ENCODE peak calls at places on chromosomes 16 and 17, in seven cellular contexts. One of them, this sample, is unnamed.

GRCh38 chr16:29779474-29779873 is 1.4 kb downstream of the ZG16 start:
- DNase-seq in body of pancreas: no peak
- DNase-seq in lower leg skin: no peak
- DNase-seq in A549: peak
- DNase-seq in gastrocnemius medialis: no peak
- DNase-seq in transverse colon: no peak
- DNase-seq in NB4: no peak
- DNase-seq in this sample: no peak

GRCh38 chr16:23754594-23755483 is at the start of gene CHP2:
- DNase-seq in gastrocnemius medialis: no peak
- DNase-seq in NB4: no peak
- DNase-seq in A549: no peak
- DNase-seq in body of pancreas: peak
- DNase-seq in transverse colon: peak
- DNase-seq in lower leg skin: peak
- DNase-seq in this sample: no peak

GRCh38 chr16:64317601-64318000 is 804.3 kb downstream of the CDH11 start:
- DNase-seq in lower leg skin: no peak
- DNase-seq in A549: no peak
- DNase-seq in gastrocnemius medialis: no peak
- DNase-seq in transverse colon: no peak
- DNase-seq in body of pancreas: no peak
- DNase-seq in NB4: no peak
- DNase-seq in this sample: no peak

GRCh38 chr16:88539652-88540345 is 30.4 kb upstream of the ZC3H18 start:
- DNase-seq in NB4: no peak
- DNase-seq in transverse colon: no peak
- DNase-seq in body of pancreas: no peak
- DNase-seq in A549: no peak
- DNase-seq in gastrocnemius medialis: no peak
- DNase-seq in lower leg skin: no peak
- DNase-seq in this sample: no peak

GRCh38 chr16:66858740-66859396 is 14.7 kb downstream of the CA7 start:
- DNase-seq in lower leg skin: no peak
- DNase-seq in NB4: no peak
- DNase-seq in gastrocnemius medialis: peak
- DNase-seq in A549: no peak
- DNase-seq in body of pancreas: peak
- DNase-seq in transverse colon: no peak
- DNase-seq in this sample: no peak

GRCh38 chr17:45394913-45395568 is 37.6 kb downstream of the ARHGAP27 start:
- DNase-seq in NB4: peak
- DNase-seq in lower leg skin: peak
- DNase-seq in body of pancreas: peak
- DNase-seq in gastrocnemius medialis: peak
- DNase-seq in A549: peak
- DNase-seq in transverse colon: peak
- DNase-seq in this sample: peak

GRCh38 chr16:75193730-75194444 is 13.1 kb downstream of the CTRB2 start:
- DNase-seq in lower leg skin: peak
- DNase-seq in transverse colon: no peak
- DNase-seq in body of pancreas: no peak
- DNase-seq in NB4: no peak
- DNase-seq in A549: no peak
- DNase-seq in gastrocnemius medialis: no peak
- DNase-seq in this sample: no peak

GRCh38 chr16:72794319-72794718 is 253.6 kb downstream of the ZFHX3 start:
- DNase-seq in gastrocnemius medialis: no peak
- DNase-seq in NB4: no peak
- DNase-seq in A549: no peak
- DNase-seq in body of pancreas: no peak
- DNase-seq in lower leg skin: no peak
- DNase-seq in transverse colon: no peak
- DNase-seq in this sample: no peak

GRCh38 chr17:55366020-55366481 is 55.6 kb downstream of the MMD start:
- DNase-seq in gastrocnemius medialis: no peak
- DNase-seq in transverse colon: no peak
- DNase-seq in body of pancreas: no peak
- DNase-seq in lower leg skin: no peak
- DNase-seq in A549: no peak
- DNase-seq in NB4: no peak
- DNase-seq in this sample: no peak

GRCh38 chr16:67104845-67105244 is 4.9 kb upstream of the PHAF1 start:
- DNase-seq in transverse colon: peak
- DNase-seq in lower leg skin: no peak
- DNase-seq in A549: no peak
- DNase-seq in body of pancreas: peak
- DNase-seq in NB4: no peak
- DNase-seq in gastrocnemius medialis: no peak
- DNase-seq in this sample: no peak

GRCh38 chr17:74856113-74856512 is 3.6 kb downstream of the GRIN2C start:
- DNase-seq in transverse colon: no peak
- DNase-seq in NB4: no peak
- DNase-seq in gastrocnemius medialis: no peak
- DNase-seq in lower leg skin: no peak
- DNase-seq in A549: no peak
- DNase-seq in body of pancreas: no peak
- DNase-seq in this sample: no peak

GRCh38 chr17:14336418-14336817 is 35.5 kb downstream of the HS3ST3B1 start:
- DNase-seq in body of pancreas: no peak
- DNase-seq in lower leg skin: peak
- DNase-seq in NB4: no peak
- DNase-seq in gastrocnemius medialis: no peak
- DNase-seq in transverse colon: no peak
- DNase-seq in A549: no peak
- DNase-seq in this sample: no peak

GRCh38 chr16:10923650-10924214 is 18.5 kb downstream of the DEXI start:
- DNase-seq in body of pancreas: peak
- DNase-seq in lower leg skin: no peak
- DNase-seq in A549: no peak
- DNase-seq in gastrocnemius medialis: peak
- DNase-seq in transverse colon: peak
- DNase-seq in NB4: no peak
- DNase-seq in this sample: no peak

GRCh38 chr16:84514874-84515835 is 10.7 kb upstream of the MEAK7 start:
- DNase-seq in gastrocnemius medialis: no peak
- DNase-seq in A549: no peak
- DNase-seq in lower leg skin: no peak
- DNase-seq in body of pancreas: no peak
- DNase-seq in transverse colon: peak
- DNase-seq in NB4: peak
- DNase-seq in this sample: no peak

GRCh38 chr16:12025926-12026325 is 49.4 kb downstream of the SNX29 start:
- DNase-seq in body of pancreas: no peak
- DNase-seq in A549: no peak
- DNase-seq in NB4: no peak
- DNase-seq in lower leg skin: no peak
- DNase-seq in gastrocnemius medialis: no peak
- DNase-seq in transverse colon: no peak
- DNase-seq in this sample: no peak

GRCh38 chr16:7374614-7375174 is 42.0 kb downstream of the RBFOX1 start:
- DNase-seq in A549: no peak
- DNase-seq in gastrocnemius medialis: no peak
- DNase-seq in NB4: no peak
- DNase-seq in transverse colon: no peak
- DNase-seq in lower leg skin: no peak
- DNase-seq in body of pancreas: no peak
- DNase-seq in this sample: no peak

GRCh38 chr17:82913304-82914043 is 73.7 kb upstream of the ZNF750 start:
- DNase-seq in gastrocnemius medialis: peak
- DNase-seq in body of pancreas: peak
- DNase-seq in lower leg skin: no peak
- DNase-seq in A549: peak
- DNase-seq in NB4: peak
- DNase-seq in transverse colon: no peak
- DNase-seq in this sample: no peak

GRCh38 chr17:57672205-57672632 is 72.9 kb downstream of the CCDC182 start:
- DNase-seq in A549: no peak
- DNase-seq in lower leg skin: peak
- DNase-seq in body of pancreas: no peak
- DNase-seq in transverse colon: no peak
- DNase-seq in gastrocnemius medialis: no peak
- DNase-seq in NB4: peak
- DNase-seq in this sample: no peak

GRCh38 chr17:3635474-3636153 is 436 bp downstream of the SHPK start:
- DNase-seq in lower leg skin: no peak
- DNase-seq in transverse colon: peak
- DNase-seq in A549: no peak
- DNase-seq in gastrocnemius medialis: no peak
- DNase-seq in body of pancreas: no peak
- DNase-seq in NB4: peak
- DNase-seq in this sample: no peak

GRCh38 chr16:53282975-53283946 is 151.0 kb upstream of the RBL2 start:
- DNase-seq in lower leg skin: no peak
- DNase-seq in NB4: peak
- DNase-seq in body of pancreas: no peak
- DNase-seq in gastrocnemius medialis: no peak
- DNase-seq in transverse colon: no peak
- DNase-seq in A549: peak
- DNase-seq in this sample: no peak

GRCh38 chr17:19728114-19728495 is 11.7 kb upstream of the SLC47A2 start:
- DNase-seq in NB4: no peak
- DNase-seq in lower leg skin: peak
- DNase-seq in transverse colon: peak
- DNase-seq in A549: peak
- DNase-seq in gastrocnemius medialis: peak
- DNase-seq in body of pancreas: peak
- DNase-seq in this sample: peak

GRCh38 chr17:83081561-83082201 is 2.3 kb downstream of the METRNL start:
- DNase-seq in NB4: no peak
- DNase-seq in transverse colon: peak
- DNase-seq in A549: no peak
- DNase-seq in lower leg skin: peak
- DNase-seq in body of pancreas: peak
- DNase-seq in gastrocnemius medialis: peak
- DNase-seq in this sample: no peak

GRCh38 chr17:1186923-1187771 is 7.4 kb upstream of the ABR start:
- DNase-seq in transverse colon: peak
- DNase-seq in lower leg skin: peak
- DNase-seq in body of pancreas: peak
- DNase-seq in A549: peak
- DNase-seq in NB4: peak
- DNase-seq in gastrocnemius medialis: peak
- DNase-seq in this sample: peak

GRCh38 chr16:51544850-51545467 is 393.9 kb upstream of the SALL1 start:
- DNase-seq in lower leg skin: no peak
- DNase-seq in gastrocnemius medialis: no peak
- DNase-seq in transverse colon: no peak
- DNase-seq in NB4: no peak
- DNase-seq in A549: no peak
- DNase-seq in body of pancreas: no peak
- DNase-seq in this sample: no peak

GRCh38 chr16:1584926-1585487 is 26.9 kb downstream of the IFT140 start:
- DNase-seq in NB4: no peak
- DNase-seq in lower leg skin: no peak
- DNase-seq in transverse colon: no peak
- DNase-seq in A549: no peak
- DNase-seq in gastrocnemius medialis: no peak
- DNase-seq in body of pancreas: no peak
- DNase-seq in this sample: no peak

GRCh38 chr16:50152807-50153647 is at the start of gene TENT4B:
- DNase-seq in transverse colon: peak
- DNase-seq in NB4: peak
- DNase-seq in A549: peak
- DNase-seq in lower leg skin: peak
- DNase-seq in gastrocnemius medialis: peak
- DNase-seq in body of pancreas: peak
- DNase-seq in this sample: peak
- TF ChIP-seq CTCF in transverse colon: no peak
- TF ChIP-seq CTCF in NB4: no peak
- TF ChIP-seq CTCF in A549: no peak
- TF ChIP-seq CTCF in lower leg skin: no peak
- TF ChIP-seq CTCF in gastrocnemius medialis: no peak
- TF ChIP-seq CTCF in body of pancreas: no peak
- TF ChIP-seq CTCF in this sample: no peak

GRCh38 chr17:50889528-50890118 is 23.5 kb upstream of the TOB1 start:
- DNase-seq in body of pancreas: no peak
- DNase-seq in transverse colon: no peak
- DNase-seq in A549: no peak
- DNase-seq in gastrocnemius medialis: no peak
- DNase-seq in lower leg skin: no peak
- DNase-seq in NB4: no peak
- DNase-seq in this sample: no peak
- TF ChIP-seq POLR2A in body of pancreas: no peak
- TF ChIP-seq POLR2A in transverse colon: no peak
- TF ChIP-seq POLR2A in A549: no peak
- TF ChIP-seq POLR2A in gastrocnemius medialis: no peak
- TF ChIP-seq POLR2A in lower leg skin: no peak
- TF ChIP-seq POLR2A in NB4: no peak
- TF ChIP-seq POLR2A in this sample: no peak

DNA sequence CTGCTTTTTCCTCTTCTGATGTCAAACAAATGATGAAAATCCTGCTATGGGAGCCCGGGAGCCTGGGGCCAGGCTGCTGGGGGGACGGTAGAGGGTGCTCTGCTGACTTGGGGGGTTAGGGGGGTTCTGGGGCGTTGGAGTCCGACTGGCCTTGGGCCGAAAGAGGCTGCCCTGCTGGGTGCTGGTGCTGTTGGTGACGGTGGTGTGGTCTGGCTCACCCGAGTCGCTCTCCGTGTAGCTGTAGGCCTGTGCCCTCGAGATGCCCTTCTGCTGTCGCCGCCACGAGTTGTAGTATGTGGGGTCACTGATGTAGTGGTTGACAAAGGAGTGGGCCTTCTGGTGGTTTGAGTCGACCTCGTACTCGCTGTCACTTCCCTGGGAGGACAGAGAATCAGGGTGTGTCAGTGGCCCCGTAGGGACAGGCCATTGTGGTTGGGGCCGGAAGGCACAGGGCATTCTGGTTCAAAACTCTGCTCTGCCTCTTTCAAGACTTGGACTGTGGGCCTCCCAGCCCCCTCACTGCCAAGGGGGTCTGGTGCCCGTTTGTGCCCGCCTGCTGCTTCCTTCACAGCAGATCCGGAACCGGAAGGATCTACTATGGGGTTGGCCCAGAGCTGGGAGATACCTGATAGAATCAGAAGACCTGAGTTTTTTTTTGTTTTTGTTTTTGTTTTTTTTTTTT is 26.9 kb upstream of the CDC42EP4 start:
- DNase-seq in lower leg skin: no peak
- DNase-seq in transverse colon: no peak
- DNase-seq in body of pancreas: no peak
- DNase-seq in gastrocnemius medialis: no peak
- DNase-seq in A549: no peak
- DNase-seq in NB4: no peak
- DNase-seq in this sample: no peak
- TF ChIP-seq CTCF in lower leg skin: no peak
- TF ChIP-seq CTCF in transverse colon: no peak
- TF ChIP-seq CTCF in body of pancreas: no peak
- TF ChIP-seq CTCF in gastrocnemius medialis: no peak
- TF ChIP-seq CTCF in A549: no peak
- TF ChIP-seq CTCF in NB4: no peak
- TF ChIP-seq CTCF in this sample: no peak

DNA sequence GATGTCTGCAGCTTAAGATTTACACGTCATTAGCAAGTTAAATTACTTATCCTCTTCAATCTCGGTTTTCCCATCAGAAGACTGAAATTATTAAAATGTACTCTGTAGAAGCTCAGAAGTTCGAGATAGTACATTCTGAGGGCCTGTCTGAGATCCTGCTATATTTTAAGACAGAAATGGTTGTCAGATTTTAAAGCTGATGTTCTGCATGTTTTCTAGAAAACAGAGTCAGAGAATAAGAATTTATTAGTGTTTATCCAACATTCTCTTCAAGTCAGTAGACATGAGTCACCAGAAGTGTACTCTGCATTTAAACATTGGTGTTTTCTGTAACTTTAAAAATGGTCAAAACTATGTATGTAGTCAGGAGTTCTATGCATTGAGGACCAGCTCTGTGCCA is 155.2 kb upstream of the MYOCD start:
- DNase-seq in NB4: no peak
- DNase-seq in transverse colon: no peak
- DNase-seq in lower leg skin: no peak
- DNase-seq in A549: peak
- DNase-seq in body of pancreas: no peak
- DNase-seq in gastrocnemius medialis: no peak
- DNase-seq in this sample: no peak
- TF ChIP-seq POLR2A in NB4: no peak
- TF ChIP-seq POLR2A in transverse colon: no peak
- TF ChIP-seq POLR2A in lower leg skin: no peak
- TF ChIP-seq POLR2A in A549: no peak
- TF ChIP-seq POLR2A in body of pancreas: no peak
- TF ChIP-seq POLR2A in gastrocnemius medialis: no peak
- TF ChIP-seq POLR2A in this sample: no peak